ENCODE peak calls at places on chromosomes 11 and 22, in seven cellular contexts. R is fibroblast of lung, Y is upper lobe of right lung, P is mesothelial cell of epicardium, F is gastrocnemius medialis, O is AG04450, A is prostate gland. S is an unnamed sample.

GRCh38 chr22:38153821-38154562 is 27.6 kb downstream of the PLA2G6 start:
- DNase-seq in R (no peak), Y (peak; percentile 27), P (no peak), F (no peak), O (no peak), A (no peak), S (no peak)

GRCh38 chr11:46593550-46594382 is at the start of gene AMBRA1:
- DNase-seq in R (peak; percentile 93), Y (peak; percentile 90), P (peak; percentile 53), F (peak; percentile 82), O (peak; percentile 81), A (peak; percentile 89), S (peak; percentile 86)

GRCh38 chr11:64745219-64745522 is 1.2 kb upstream of the RASGRP2 start:
- DNase-seq in R (no peak), Y (peak; percentile 89), P (no peak), F (peak; percentile 54), O (no peak), A (no peak), S (no peak)

GRCh38 chr22:44049369-44050231 is 25.5 kb downstream of the PARVB start:
- DNase-seq in R (no peak), Y (no peak), P (no peak), F (peak; percentile 67), O (no peak), A (no peak), S (no peak)

GRCh38 chr11:7654094-7654742 is 19.1 kb downstream of the CYB5R2 start:
- DNase-seq in R (no peak), Y (no peak), P (no peak), F (no peak), O (no peak), A (no peak), S (no peak)

GRCh38 chr11:114233755-114234154 is 62.4 kb upstream of the NNMT start:
- DNase-seq in R (no peak), Y (no peak), P (no peak), F (no peak), O (no peak), A (no peak), S (no peak)

GRCh38 chr11:86416494-86416893 is 41.8 kb downstream of the CCDC81 start:
- DNase-seq in R (no peak), Y (no peak), P (no peak), F (no peak), O (no peak), A (no peak), S (no peak)

GRCh38 chr11:27329867-27330632 is 33.0 kb downstream of the CCDC34 start:
- DNase-seq in R (peak; percentile 70), Y (no peak), P (no peak), F (no peak), O (no peak), A (no peak), S (no peak)

GRCh38 chr22:37887610-37888378 is 18.3 kb upstream of the MICALL1 start:
- DNase-seq in R (peak; percentile 82), Y (no peak), P (no peak), F (no peak), O (peak; percentile 47), A (peak; percentile 90), S (no peak)

GRCh38 chr11:133425245-133425644 is 107.1 kb downstream of the OPCML start:
- DNase-seq in R (no peak), Y (no peak), P (no peak), F (no peak), O (no peak), A (no peak), S (no peak)

GRCh38 chr11:124811423-124812125 is 11.4 kb upstream of the MSANTD2 start:
- DNase-seq in R (no peak), Y (no peak), P (no peak), F (no peak), O (no peak), A (no peak), S (no peak)

GRCh38 chr11:56013805-56014204 is 13.6 kb upstream of the OR5AS1 start:
- DNase-seq in R (no peak), Y (no peak), P (no peak), F (no peak), O (no peak), A (no peak), S (no peak)

GRCh38 chr11:1017269-1018005 is 19.1 kb downstream of the MUC6 start:
- DNase-seq in R (peak; percentile 10), Y (no peak), P (no peak), F (no peak), O (no peak), A (peak; percentile 29), S (no peak)

GRCh38 chr22:37139762-37140161 is 10.0 kb downstream of the IL2RB start:
- DNase-seq in R (no peak), Y (no peak), P (no peak), F (no peak), O (no peak), A (no peak), S (no peak)

GRCh38 chr22:17717708-17718107 is 56.6 kb downstream of the BID start:
- DNase-seq in R (peak; percentile 38), Y (no peak), P (no peak), F (no peak), O (no peak), A (no peak), S (no peak)

GRCh38 chr22:20238567-20239062 is 29.5 kb downstream of the RTN4R start:
- DNase-seq in R (no peak), Y (peak; percentile 84), P (no peak), F (no peak), O (no peak), A (peak; percentile 33), S (peak; percentile 96)

GRCh38 chr11:2584812-2585565 is 114.8 kb downstream of the KCNQ1OT1 start:
- DNase-seq in R (no peak), Y (peak; percentile 59), P (peak; percentile 14), F (peak; percentile 1), O (no peak), A (no peak), S (no peak)

GRCh38 chr11:125957623-125958330 is 11.9 kb downstream of the VSIG10L2 start:
- DNase-seq in R (no peak), Y (no peak), P (no peak), F (no peak), O (no peak), A (no peak), S (no peak)

GRCh38 chr11:66743271-66743968 is 14.4 kb upstream of the SPTBN2 start:
- DNase-seq in R (no peak), Y (peak; percentile 78), P (no peak), F (no peak), O (no peak), A (peak; percentile 90), S (no peak)

GRCh38 chr11:12241401-12241800 is 131.0 kb downstream of the MICAL2 start:
- DNase-seq in R (no peak), Y (no peak), P (no peak), F (no peak), O (no peak), A (no peak), S (no peak)

DNA sequence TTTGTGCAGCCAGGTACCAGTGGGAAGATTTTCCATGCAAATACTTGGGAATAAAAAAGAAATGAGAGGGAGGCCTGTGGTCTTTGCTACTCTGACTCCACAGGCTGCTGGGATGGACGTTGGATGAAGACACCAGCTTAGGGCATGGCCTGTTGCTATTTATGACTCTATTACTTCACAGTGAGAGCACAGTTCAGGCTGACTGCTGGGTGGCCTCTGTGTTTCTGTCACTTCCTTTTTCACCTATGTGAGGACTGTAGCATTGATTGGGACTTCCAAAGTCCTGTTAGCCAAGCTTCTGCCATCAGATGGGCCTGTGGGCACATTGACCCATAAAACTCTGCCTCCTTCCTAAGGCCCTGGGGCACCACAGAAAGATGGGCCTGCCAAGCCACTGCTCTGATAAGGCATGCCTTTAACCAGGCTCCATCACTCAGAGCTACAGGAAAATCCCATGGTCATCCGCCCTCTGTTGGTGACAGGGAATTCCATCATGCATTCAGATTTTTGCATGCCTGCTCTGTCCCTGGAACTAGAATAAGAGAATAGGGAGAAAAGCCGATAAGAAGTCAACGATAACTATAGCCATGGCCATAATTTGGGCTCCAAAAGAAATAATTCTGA is 64.6 kb downstream of the KCNJ1 start:
- DNase-seq in R (no peak), Y (no peak), P (no peak), F (no peak), O (no peak), A (no peak), S (no peak)
- TF ChIP-seq CTCF in R (peak; percentile 53), Y (peak; percentile 19), P (no peak), F (no peak), O (peak; percentile 48), A (no peak), S (no peak)

DNA sequence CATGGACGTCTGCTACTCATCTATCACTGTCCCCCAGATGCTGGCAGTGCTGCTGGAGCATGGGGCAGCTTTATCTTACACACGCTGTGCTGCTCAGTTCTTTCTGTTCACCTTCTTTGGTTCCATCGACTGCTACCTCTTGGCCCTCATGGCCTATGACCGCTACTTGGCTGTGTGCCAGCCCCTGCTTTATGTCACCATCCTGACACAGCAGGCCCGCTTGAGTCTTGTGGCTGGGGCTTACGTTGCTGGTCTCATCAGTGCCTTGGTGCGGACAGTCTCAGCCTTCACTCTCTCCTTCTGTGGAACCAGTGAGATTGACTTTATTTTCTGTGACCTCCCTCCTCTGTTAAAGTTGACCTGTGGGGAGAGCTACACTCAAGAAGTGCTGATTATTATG is 9.2 kb upstream of the OR9Q2 start:
- DNase-seq in R (no peak), Y (no peak), P (no peak), F (no peak), O (no peak), A (no peak), S (no peak)
- TF ChIP-seq CTCF in R (no peak), Y (no peak), P (no peak), F (no peak), O (no peak), A (no peak), S (no peak)

GRCh38 chr11:18798941-18799469 is 7.4 kb upstream of the PTPN5 start:
- DNase-seq in R (no peak), Y (no peak), P (no peak), F (no peak), O (no peak), A (no peak), S (no peak)
- TF ChIP-seq CTCF in R (no peak), Y (no peak), P (no peak), F (no peak), O (no peak), A (no peak), S (no peak)

GRCh38 chr11:34890089-34890488 is 26.1 kb downstream of the APIP start:
- DNase-seq in R (no peak), Y (no peak), P (no peak), F (no peak), O (no peak), A (no peak), S (no peak)
- TF ChIP-seq CTCF in R (peak; percentile 50), Y (peak; percentile 20), P (peak; percentile 22), F (no peak), O (peak; percentile 53), A (peak; percentile 70), S (no peak)

DNA sequence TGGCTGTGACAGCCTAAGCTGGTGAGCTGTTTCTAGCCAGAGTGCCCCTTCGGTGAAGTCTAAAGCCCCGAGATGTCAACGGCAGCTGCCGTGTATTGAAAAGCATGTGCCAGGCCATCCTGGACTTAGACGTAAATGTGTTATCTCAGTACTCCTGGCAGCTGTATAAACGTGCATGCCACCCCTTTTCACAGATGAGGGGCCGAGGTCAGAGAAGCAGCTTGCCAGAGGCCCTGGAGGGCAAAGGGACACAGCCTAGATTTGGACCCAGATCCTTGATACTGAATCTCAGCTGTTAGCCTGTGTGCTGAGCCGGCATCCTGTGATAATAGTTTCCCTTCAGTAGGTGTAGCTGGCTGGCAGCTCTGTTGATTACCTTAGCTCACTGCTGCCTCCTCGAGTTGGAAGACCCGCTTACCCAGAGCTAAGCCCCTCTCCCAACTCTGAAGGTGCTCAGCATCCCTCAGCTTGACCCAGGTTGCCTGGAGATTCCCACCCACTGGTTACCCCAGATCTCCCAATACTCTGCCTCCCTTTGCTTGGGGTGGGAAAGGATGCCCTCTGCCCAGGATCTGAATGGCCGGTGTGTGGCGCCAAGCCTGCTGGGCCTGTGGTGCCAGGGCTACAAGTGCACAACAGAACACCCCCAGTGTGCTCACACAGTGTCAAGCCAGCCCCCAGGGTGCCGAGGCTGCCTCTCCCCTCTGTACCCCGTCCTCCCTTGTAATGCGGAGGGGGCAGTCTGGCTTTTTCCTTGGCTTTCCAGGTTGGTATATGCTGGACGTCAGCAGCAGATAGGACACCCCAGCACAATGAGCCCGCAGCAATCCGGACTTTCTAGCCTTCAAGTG is 59.8 kb upstream of the WNT7B start:
- DNase-seq in R (peak; percentile 49), Y (peak; percentile 62), P (no peak), F (no peak), O (no peak), A (peak; percentile 44), S (no peak)
- TF ChIP-seq CTCF in R (peak; percentile 10), Y (peak; percentile 26), P (no peak), F (no peak), O (no peak), A (peak; percentile 23), S (no peak)

S was measured in GM20000.